ENCODE peak calls at places on chromosomes 7 and 10, in seven cellular contexts. S is left ventricle myocardium inferior; N is caudate nucleus; A is endodermal cell; T is body of pancreas; Y is small intestine; R is CD8-positive, alpha-beta memory T cell. X is an unnamed sample.

GRCh38 chr7:77738871-77739270 is 42.6 kb downstream of the RSBN1L start:
- DNase-seq in S (no peak), N (no peak), A (no peak), T (no peak), Y (no peak), R (no peak), X (no peak)

GRCh38 chr10:78335691-78336401 is 302.2 kb downstream of the RPS24 start:
- DNase-seq in S (peak; percentile 37), N (peak; percentile 30), A (peak; percentile 22), T (peak; percentile 11), Y (no peak), R (no peak), X (peak; percentile 91)

GRCh38 chr10:78458983-78459638 is 425.4 kb downstream of the RPS24 start:
- DNase-seq in S (no peak), N (no peak), A (peak; percentile 1), T (peak; percentile 74), Y (peak; percentile 43), R (no peak), X (no peak)

GRCh38 chr10:67296926-67297325 is 371.1 kb downstream of the LRRTM3 start:
- DNase-seq in S (no peak), N (no peak), A (no peak), T (no peak), Y (no peak), R (no peak), X (no peak)

GRCh38 chr7:25029075-25029474 is 49.1 kb upstream of the OSBPL3 start:
- DNase-seq in S (no peak), N (no peak), A (no peak), T (no peak), Y (no peak), R (no peak), X (no peak)

GRCh38 chr7:115825736-115826135 is 204.8 kb downstream of the TFEC start:
- DNase-seq in S (no peak), N (no peak), A (no peak), T (no peak), Y (no peak), R (no peak), X (no peak)

GRCh38 chr7:19062216-19062615 is 55.2 kb downstream of the TWIST1 start:
- DNase-seq in S (no peak), N (no peak), A (no peak), T (no peak), Y (no peak), R (no peak), X (no peak)

GRCh38 chr10:22476601-22477364 is 131.5 kb downstream of the SPAG6 start:
- DNase-seq in S (no peak), N (no peak), A (peak; percentile 73), T (no peak), Y (no peak), R (no peak), X (no peak)

GRCh38 chr7:22635349-22635748 is 91.7 kb upstream of the IL6 start:
- DNase-seq in S (no peak), N (no peak), A (no peak), T (no peak), Y (no peak), R (no peak), X (no peak)

GRCh38 chr7:98719396-98719795 is 102.3 kb downstream of the NPTX2 start:
- DNase-seq in S (no peak), N (no peak), A (no peak), T (no peak), Y (no peak), R (no peak), X (no peak)

GRCh38 chr7:94394399-94395140 is at the start of gene COL1A2:
- DNase-seq in S (peak; percentile 81), N (peak; percentile 14), A (peak; percentile 90), T (peak; percentile 58), Y (peak; percentile 1), R (peak; percentile 14), X (peak; percentile 94)

GRCh38 chr7:29871787-29872398 is 65.6 kb downstream of the WIPF3 start:
- DNase-seq in S (no peak), N (no peak), A (no peak), T (no peak), Y (no peak), R (no peak), X (no peak)

GRCh38 chr7:59079-59825 is 133.1 kb upstream of the FAM20C start:
- DNase-seq in S (no peak), N (no peak), A (peak; percentile 76), T (no peak), Y (no peak), R (no peak), X (no peak)

DNA sequence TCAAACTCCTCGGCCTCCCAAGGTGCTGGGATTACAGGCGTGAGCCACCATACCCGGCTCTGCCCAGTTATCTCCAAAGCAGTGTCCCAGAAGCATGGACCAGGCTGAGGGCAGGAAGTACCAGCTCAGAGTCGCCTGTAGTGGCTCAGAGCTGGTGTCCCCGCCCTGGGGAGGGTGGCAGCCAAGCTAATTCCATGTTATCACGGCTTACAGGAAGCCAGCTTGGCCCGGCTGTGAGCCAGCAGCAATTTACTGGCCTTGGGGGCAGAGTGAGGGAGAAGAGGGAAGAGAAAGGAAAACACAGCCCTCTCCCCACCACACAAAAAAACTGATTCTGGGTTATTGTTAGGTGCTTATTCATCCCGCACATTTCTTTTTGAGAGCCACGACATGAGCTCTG is 88.1 kb downstream of the HIP1 start:
- DNase-seq in S (peak; percentile 64), N (no peak), A (peak; percentile 68), T (peak; percentile 39), Y (peak; percentile 58), R (no peak), X (no peak)
- H3K27ac ChIP-seq in S (peak overlapping the region; percentile 55), N (no peak overlapping the region), A (no peak overlapping the region), T (no peak overlapping the region), Y (no peak overlapping the region), R (no peak overlapping the region), X (peak overlapping the region; percentile 9)

GRCh38 chr7:107208046-107208458 is 39.2 kb downstream of the HBP1 start:
- DNase-seq in S (no peak), N (no peak), A (no peak), T (no peak), Y (no peak), R (no peak), X (no peak)

GRCh38 chr7:107208563-107208962 is 39.8 kb downstream of the HBP1 start:
- DNase-seq in S (no peak), N (no peak), A (no peak), T (no peak), Y (no peak), R (no peak), X (no peak)

GRCh38 chr7:107206136-107206535 is 37.3 kb downstream of the HBP1 start:
- DNase-seq in S (no peak), N (no peak), A (no peak), T (no peak), Y (no peak), R (no peak), X (no peak)

GRCh38 chr7:107206706-107207105 is 37.9 kb downstream of the HBP1 start:
- DNase-seq in S (no peak), N (no peak), A (no peak), T (no peak), Y (no peak), R (no peak), X (no peak)

GRCh38 chr7:107207459-107207858 is 38.7 kb downstream of the HBP1 start:
- DNase-seq in S (no peak), N (no peak), A (no peak), T (no peak), Y (no peak), R (no peak), X (no peak)
- H3K27ac ChIP-seq in S (peak overlapping the region; percentile 87), N (peak overlapping the region; percentile 65), A (no peak overlapping the region), T (no peak overlapping the region), Y (no peak overlapping the region), R (no peak overlapping the region), X (peak overlapping the region; percentile 57)

DNA sequence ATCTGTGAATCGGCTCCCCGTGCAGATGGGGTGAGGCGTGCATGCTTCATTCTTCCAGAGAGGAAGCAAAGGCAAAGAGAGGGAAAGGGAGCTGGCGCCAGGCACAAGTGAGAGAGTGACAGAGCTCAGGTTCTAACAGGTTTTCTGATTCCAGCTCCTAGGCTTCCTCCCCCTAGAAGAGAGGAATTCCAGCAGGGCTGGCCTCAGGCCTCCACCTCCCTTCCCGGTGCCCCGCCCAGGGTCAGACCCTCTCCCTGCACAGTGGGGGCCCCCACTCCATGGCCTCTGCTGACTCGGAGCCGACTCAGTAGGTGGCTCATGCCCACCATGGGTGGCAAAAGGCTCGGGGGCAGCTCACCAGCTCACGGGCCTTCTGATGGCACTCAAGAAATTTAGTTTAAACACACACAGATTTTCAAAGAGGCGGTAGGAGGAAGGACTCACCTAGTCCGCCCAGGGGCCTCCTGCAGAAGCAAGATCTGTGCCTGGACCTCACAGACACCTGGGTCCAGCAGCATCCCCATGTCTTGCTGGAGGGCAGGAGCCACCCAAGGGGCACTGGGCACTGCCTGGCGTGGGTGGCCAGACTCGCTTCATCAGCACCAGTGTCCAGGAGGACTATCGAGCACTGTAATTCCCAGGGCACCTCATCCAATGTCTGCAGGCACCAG is 183.5 kb downstream of the MAD1L1 start:
- DNase-seq in S (no peak), N (no peak), A (no peak), T (no peak), Y (no peak), R (no peak), X (no peak)
- H3K27ac ChIP-seq in S (no peak overlapping the region), N (no peak overlapping the region), A (no peak overlapping the region), T (no peak overlapping the region), Y (no peak overlapping the region), R (no peak overlapping the region), X (no peak overlapping the region)

DNA sequence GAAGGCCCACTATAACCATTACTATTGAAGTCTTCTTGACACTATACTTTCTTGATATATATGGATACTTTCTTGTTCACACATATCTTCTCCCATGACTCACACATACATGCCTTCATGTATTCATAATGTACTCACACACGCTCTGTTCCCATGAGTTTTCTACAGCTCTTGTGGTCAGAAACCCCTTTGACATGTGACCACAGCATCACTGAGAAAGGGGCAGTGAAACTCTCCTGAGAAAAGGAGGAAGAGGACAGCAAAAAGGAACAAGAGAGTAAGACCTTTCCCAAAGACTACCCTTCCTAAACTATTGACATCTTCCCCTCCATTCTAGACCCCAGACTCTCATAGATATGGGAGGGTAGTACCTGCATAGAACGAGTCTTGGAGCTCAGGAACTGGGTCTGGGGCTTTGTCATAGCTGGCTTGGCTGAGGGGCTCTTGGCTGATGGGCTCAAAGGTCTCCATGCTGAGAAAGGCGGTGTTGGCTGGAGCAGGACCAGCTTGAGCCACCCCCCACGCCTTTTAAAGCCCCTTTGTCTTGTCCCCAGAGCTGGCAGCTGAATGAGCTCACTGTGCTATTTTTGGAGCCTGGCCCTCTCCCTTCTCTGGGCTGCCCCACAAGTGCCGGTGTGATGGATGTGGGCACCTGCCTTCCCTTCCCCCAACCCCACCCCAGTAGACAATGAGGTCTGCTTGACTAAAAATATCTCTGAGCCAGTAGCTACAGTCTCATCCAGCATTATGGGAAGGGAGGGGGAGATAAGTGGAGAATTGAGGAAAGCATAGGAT is 5.1 kb downstream of the SYNPO2L start:
- DNase-seq in S (peak; percentile 77), N (peak; percentile 66), A (no peak), T (peak; percentile 12), Y (no peak), R (no peak), X (no peak)
- H3K27ac ChIP-seq in S (peak overlapping the region; percentile 94), N (no peak overlapping the region), A (no peak overlapping the region), T (no peak overlapping the region), Y (no peak overlapping the region), R (no peak overlapping the region), X (no peak overlapping the region)

GRCh38 chr10:72336259-72337038 is 18.3 kb downstream of the DNAJB12 start:
- DNase-seq in S (peak; percentile 17), N (no peak), A (peak; percentile 35), T (peak; percentile 94), Y (no peak), R (no peak), X (no peak)
- H3K27ac ChIP-seq in S (peak overlapping the region; percentile 95), N (peak overlapping the region; percentile 97), A (peak overlapping the region; percentile 97), T (peak overlapping the region; percentile 97), Y (no peak overlapping the region), R (no peak overlapping the region), X (peak overlapping the region; percentile 85)

X was measured in esophagus muscularis mucosa.